ENCODE peak calls at places on chromosomes 3 and 15, in four cellular contexts. One of them, this sample, is unnamed.

GRCh38 chr3:32202496-32202895 is 36.0 kb upstream of the CMTM8 start:
- DNase-seq in mesenchymal stem cell: no peak
- DNase-seq in AG10803: no peak
- DNase-seq in AG04450: no peak
- DNase-seq in this sample: no peak

GRCh38 chr3:182323126-182323727 is 470.1 kb upstream of the ATP11B start:
- DNase-seq in mesenchymal stem cell: no peak
- DNase-seq in AG10803: no peak
- DNase-seq in AG04450: no peak
- DNase-seq in this sample: no peak

GRCh38 chr3:188947401-188947982 is 224.3 kb upstream of the TPRG1 start:
- DNase-seq in mesenchymal stem cell: peak
- DNase-seq in AG10803: peak
- DNase-seq in AG04450: no peak
- DNase-seq in this sample: peak

GRCh38 chr15:92097473-92098178 is 244.1 kb downstream of the SLCO3A1 start:
- DNase-seq in mesenchymal stem cell: peak
- DNase-seq in AG10803: peak
- DNase-seq in AG04450: peak
- DNase-seq in this sample: peak

GRCh38 chr3:134222835-134223234 is 27.8 kb downstream of the RYK start:
- DNase-seq in mesenchymal stem cell: no peak
- DNase-seq in AG10803: no peak
- DNase-seq in AG04450: no peak
- DNase-seq in this sample: no peak

GRCh38 chr3:136749106-136749505 is 3.1 kb downstream of the STAG1 start:
- DNase-seq in mesenchymal stem cell: no peak
- DNase-seq in AG10803: no peak
- DNase-seq in AG04450: no peak
- DNase-seq in this sample: no peak

GRCh38 chr15:34217587-34218225 is 7.1 kb upstream of the EMC4 start:
- DNase-seq in mesenchymal stem cell: peak
- DNase-seq in AG10803: peak
- DNase-seq in AG04450: no peak
- DNase-seq in this sample: peak

GRCh38 chr15:31499953-31500808 is 173.5 kb downstream of the KLF13 start:
- DNase-seq in mesenchymal stem cell: no peak
- DNase-seq in AG10803: no peak
- DNase-seq in AG04450: no peak
- DNase-seq in this sample: no peak

GRCh38 chr3:195802261-195802701 is 9.4 kb downstream of the MUC4 start:
- DNase-seq in mesenchymal stem cell: no peak
- DNase-seq in AG10803: no peak
- DNase-seq in AG04450: no peak
- DNase-seq in this sample: no peak

GRCh38 chr3:36833160-36833814 is 68.9 kb upstream of the DCLK3 start:
- DNase-seq in mesenchymal stem cell: no peak
- DNase-seq in AG10803: no peak
- DNase-seq in AG04450: no peak
- DNase-seq in this sample: no peak

GRCh38 chr3:47260605-47261004 is 22.0 kb downstream of the KIF9 start:
- DNase-seq in mesenchymal stem cell: no peak
- DNase-seq in AG10803: no peak
- DNase-seq in AG04450: no peak
- DNase-seq in this sample: no peak

GRCh38 chr3:125367403-125368230 is 7.5 kb downstream of the ZNF148 start:
- DNase-seq in mesenchymal stem cell: peak
- DNase-seq in AG10803: peak
- DNase-seq in AG04450: no peak
- DNase-seq in this sample: no peak

GRCh38 chr3:139110072-139110830 is 65.6 kb upstream of the PRR23C start:
- DNase-seq in mesenchymal stem cell: no peak
- DNase-seq in AG10803: no peak
- DNase-seq in AG04450: no peak
- DNase-seq in this sample: no peak

GRCh38 chr3:159130108-159130507 is 328.3 kb downstream of the MFSD1 start:
- DNase-seq in mesenchymal stem cell: no peak
- DNase-seq in AG10803: no peak
- DNase-seq in AG04450: no peak
- DNase-seq in this sample: no peak

GRCh38 chr3:126391631-126392030 is 3.1 kb upstream of the CFAP100 start:
- DNase-seq in mesenchymal stem cell: no peak
- DNase-seq in AG10803: no peak
- DNase-seq in AG04450: no peak
- DNase-seq in this sample: no peak

GRCh38 chr15:70245932-70246622 is 148.4 kb upstream of the TLE3 start:
- DNase-seq in mesenchymal stem cell: peak
- DNase-seq in AG10803: peak
- DNase-seq in AG04450: no peak
- DNase-seq in this sample: no peak

GRCh38 chr3:195180490-195181106 is 90.4 kb downstream of the XXYLT1 start:
- DNase-seq in mesenchymal stem cell: peak
- DNase-seq in AG10803: no peak
- DNase-seq in AG04450: no peak
- DNase-seq in this sample: peak

GRCh38 chr3:49030331-49030730 is 1.1 kb upstream of the IMPDH2 start:
- DNase-seq in mesenchymal stem cell: no peak
- DNase-seq in AG10803: no peak
- DNase-seq in AG04450: no peak
- DNase-seq in this sample: no peak

GRCh38 chr15:92963794-92964193 is 63.7 kb downstream of the CHD2 start:
- DNase-seq in mesenchymal stem cell: no peak
- DNase-seq in AG10803: no peak
- DNase-seq in AG04450: no peak
- DNase-seq in this sample: no peak

GRCh38 chr3:131796558-131796957 is 238.3 kb downstream of the CPNE4 start:
- DNase-seq in mesenchymal stem cell: no peak
- DNase-seq in AG10803: no peak
- DNase-seq in AG04450: no peak
- DNase-seq in this sample: no peak

GRCh38 chr3:78660958-78661357 is 1106.8 kb downstream of the ROBO1 start:
- DNase-seq in mesenchymal stem cell: no peak
- DNase-seq in AG10803: peak
- DNase-seq in AG04450: no peak
- DNase-seq in this sample: no peak

GRCh38 chr15:29596266-29596665 is 226.0 kb downstream of the TJP1 start:
- DNase-seq in mesenchymal stem cell: peak
- DNase-seq in AG10803: no peak
- DNase-seq in AG04450: no peak
- DNase-seq in this sample: no peak

GRCh38 chr3:172347895-172348680 is 100.2 kb downstream of the GHSR start:
- DNase-seq in mesenchymal stem cell: no peak
- DNase-seq in AG10803: no peak
- DNase-seq in AG04450: no peak
- DNase-seq in this sample: no peak

GRCh38 chr3:197880361-197881339 is 69.3 kb upstream of the RPL35A start:
- DNase-seq in mesenchymal stem cell: no peak
- DNase-seq in AG10803: no peak
- DNase-seq in AG04450: no peak
- DNase-seq in this sample: no peak